ENCODE peak calls at places on chromosomes 13 and 19, in seven cellular contexts. D is IMR-90, L is retinal pigment epithelial cell, B is transverse colon, M is tibial nerve, E is pancreas, R is fibroblast of pulmonary artery. P is an unnamed sample.

GRCh38 chr13:49629947-49630346 is 1.6 kb downstream of the ARL11 start:
- DNase-seq in L (no peak), E (no peak), R (no peak), M (no peak), D (peak), B (no peak), P (no peak)

GRCh38 chr13:114110091-114110829 is 22.2 kb downstream of the RASA3 start:
- DNase-seq in D (no peak), E (no peak), L (no peak), M (peak), B (peak), R (no peak), P (no peak)

GRCh38 chr19:52296400-52296772 is 583 bp upstream of the ZNF480 start:
- DNase-seq in L (no peak), B (no peak), M (no peak), R (no peak), E (peak), D (no peak), P (no peak)

GRCh38 chr13:93450226-93450625 is 223.6 kb downstream of the GPC6 start:
- DNase-seq in E (no peak), L (peak), M (no peak), R (peak), B (no peak), D (peak), P (no peak)

GRCh38 chr13:28329395-28330158 is 165.4 kb downstream of the FLT1 start:
- DNase-seq in B (no peak), R (peak), D (peak), E (no peak), L (no peak), M (no peak), P (no peak)

GRCh38 chr19:6828306-6828697 is 55.8 kb downstream of the VAV1 start:
- DNase-seq in R (no peak), B (no peak), M (no peak), L (no peak), D (no peak), E (no peak), P (no peak)

GRCh38 chr13:41930154-41930553 is 30.8 kb downstream of the VWA8 start:
- DNase-seq in M (no peak), R (no peak), E (no peak), L (no peak), D (no peak), B (no peak), P (no peak)

GRCh38 chr13:47519626-47520025 is 481.4 kb downstream of the SUCLA2 start:
- DNase-seq in M (no peak), D (no peak), E (no peak), R (no peak), L (no peak), B (no peak), P (no peak)

GRCh38 chr13:97179501-97179900 is 42.6 kb upstream of the MBNL2 start:
- DNase-seq in E (no peak), B (no peak), R (no peak), D (no peak), M (no peak), L (no peak), P (no peak)

GRCh38 chr19:49347835-49348234 is 12.6 kb downstream of the CD37 start:
- DNase-seq in D (peak), L (no peak), E (peak), B (no peak), M (no peak), R (peak), P (peak)

GRCh38 chr19:2974342-2974932 is 2.9 kb upstream of the TLE6 start:
- DNase-seq in D (no peak), M (peak), B (no peak), L (no peak), R (peak), E (no peak), P (no peak)

GRCh38 chr13:29937836-29938235 is 87.4 kb upstream of the UBL3 start:
- DNase-seq in L (no peak), B (no peak), E (no peak), M (no peak), R (no peak), D (no peak), P (no peak)

GRCh38 chr19:41706741-41707501 is 1.5 kb upstream of the CEACAM5 start:
- DNase-seq in R (peak), M (no peak), E (peak), B (peak), L (no peak), D (no peak), P (peak)
- H3K4me3 ChIP-seq in R (no peak), M (no peak), E (no peak), B (no peak), L (no peak), D (no peak), P (no peak)

DNA sequence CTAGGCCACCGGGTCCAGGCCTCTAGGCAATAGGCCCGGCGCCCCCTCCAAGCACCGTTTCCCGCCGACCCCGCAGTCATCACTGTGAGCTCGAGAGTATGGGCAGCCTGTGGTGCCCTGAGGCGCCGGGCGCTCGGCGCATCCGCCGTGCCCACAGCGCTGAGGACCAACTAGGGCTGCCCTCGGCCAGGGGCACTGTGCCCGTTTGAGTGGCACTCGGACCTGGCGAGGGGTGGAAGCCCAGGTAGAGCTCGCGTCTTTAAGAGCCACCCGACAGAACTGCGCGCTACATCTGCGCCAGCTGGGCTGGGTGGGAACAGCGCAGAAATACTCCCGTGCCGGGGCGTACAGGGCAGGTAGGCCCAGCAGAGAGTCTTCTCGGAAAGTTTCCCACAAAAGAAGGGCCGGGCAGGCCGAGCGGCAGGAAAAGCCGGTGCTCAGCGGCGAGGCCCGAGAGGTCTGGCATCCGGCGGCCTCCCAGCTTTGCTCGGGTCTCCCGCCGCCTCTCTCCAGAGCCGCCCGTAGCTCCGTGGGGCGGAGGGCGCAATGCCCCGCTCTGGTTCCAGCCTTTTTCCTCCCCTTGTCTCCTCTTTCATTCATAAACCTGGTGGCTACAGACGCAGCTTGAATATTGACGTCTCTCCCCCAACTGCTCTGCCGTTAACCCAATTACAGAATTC is 5.4 kb upstream of the SOX1 start:
- DNase-seq in R (no peak), B (no peak), L (no peak), D (no peak), M (no peak), E (no peak), P (no peak)
- H3K4me3 ChIP-seq in R (no peak), B (no peak), L (no peak), D (no peak), M (no peak), E (no peak), P (no peak)

GRCh38 chr19:57779220-57779845 is 9.9 kb downstream of the ZNF586 start:
- DNase-seq in M (no peak), E (no peak), B (no peak), R (no peak), L (no peak), D (no peak), P (no peak)
- H3K4me3 ChIP-seq in M (no peak), E (no peak), B (no peak), R (no peak), L (no peak), D (no peak), P (no peak)

GRCh38 chr19:41064974-41065569 is 23.2 kb upstream of the CYP2A13 start:
- DNase-seq in B (no peak), D (peak), M (no peak), R (peak), L (no peak), E (no peak), P (peak)
- H3K4me3 ChIP-seq in B (no peak), D (no peak), M (no peak), R (no peak), L (no peak), E (no peak), P (no peak)

GRCh38 chr19:47179643-47180310 is 49.1 kb downstream of the SAE1 start:
- DNase-seq in E (no peak), L (no peak), R (no peak), B (no peak), D (no peak), M (no peak), P (no peak)
- H3K4me3 ChIP-seq in E (no peak), L (no peak), R (no peak), B (no peak), D (no peak), M (no peak), P (no peak)

GRCh38 chr19:8702350-8702749 is 3.8 kb upstream of the ACTL9 start:
- DNase-seq in D (no peak), L (no peak), M (no peak), R (no peak), E (no peak), B (no peak), P (no peak)
- H3K4me3 ChIP-seq in D (no peak), L (no peak), M (no peak), R (no peak), E (no peak), B (no peak), P (no peak)

P was measured in mucosa of descending colon.